ENCODE peak calls at places on chromosomes 11 and 22, in five cellular contexts. One of them, this sample, is unnamed. For H3K4me1, the result is how much of the 10 kb centered on the place peaks cover.

GRCh38 chr22:35349704-35350538 is 31.0 kb upstream of the HMOX1 start:
- DNase-seq in PC-9: no peak
- DNase-seq in neuronal stem cell: no peak
- DNase-seq in left lung: peak
- DNase-seq in heart left ventricle: no peak
- DNase-seq in this sample: peak

GRCh38 chr11:76591416-76591815 is 79.1 kb downstream of the LRRC32 start:
- DNase-seq in PC-9: no peak
- DNase-seq in neuronal stem cell: no peak
- DNase-seq in left lung: no peak
- DNase-seq in heart left ventricle: no peak
- DNase-seq in this sample: no peak

GRCh38 chr11:77180346-77180745 is 52.3 kb downstream of the MYO7A start:
- DNase-seq in PC-9: no peak
- DNase-seq in neuronal stem cell: no peak
- DNase-seq in left lung: no peak
- DNase-seq in heart left ventricle: no peak
- DNase-seq in this sample: no peak

GRCh38 chr11:134980819-134981710 is 569.0 kb upstream of the B3GAT1 start:
- DNase-seq in PC-9: no peak
- DNase-seq in neuronal stem cell: no peak
- DNase-seq in left lung: no peak
- DNase-seq in heart left ventricle: no peak
- DNase-seq in this sample: no peak

GRCh38 chr11:35151241-35151640 is 12.3 kb downstream of the CD44 start:
- DNase-seq in PC-9: no peak
- DNase-seq in neuronal stem cell: no peak
- DNase-seq in left lung: no peak
- DNase-seq in heart left ventricle: no peak
- DNase-seq in this sample: no peak

GRCh38 chr22:44247923-44248892 is 64.5 kb downstream of the SHISAL1 start:
- DNase-seq in PC-9: no peak
- DNase-seq in neuronal stem cell: no peak
- DNase-seq in left lung: no peak
- DNase-seq in heart left ventricle: no peak
- DNase-seq in this sample: no peak

GRCh38 chr11:43830928-43831440 is 49.6 kb upstream of the ALKBH3 start:
- DNase-seq in PC-9: peak
- DNase-seq in neuronal stem cell: peak
- DNase-seq in left lung: peak
- DNase-seq in heart left ventricle: no peak
- DNase-seq in this sample: no peak

GRCh38 chr11:13940611-13941256 is 21.8 kb upstream of the SPON1 start:
- DNase-seq in PC-9: no peak
- DNase-seq in neuronal stem cell: no peak
- DNase-seq in left lung: no peak
- DNase-seq in heart left ventricle: no peak
- DNase-seq in this sample: no peak

GRCh38 chr11:132655187-132655855 is 877.0 kb downstream of the OPCML start:
- DNase-seq in PC-9: no peak
- DNase-seq in neuronal stem cell: no peak
- DNase-seq in left lung: no peak
- DNase-seq in heart left ventricle: no peak
- DNase-seq in this sample: no peak

GRCh38 chr11:33703234-33703633 is 2.6 kb upstream of the C11orf91 start:
- DNase-seq in PC-9: no peak
- DNase-seq in neuronal stem cell: no peak
- DNase-seq in left lung: no peak
- DNase-seq in heart left ventricle: no peak
- DNase-seq in this sample: no peak

GRCh38 chr11:77127969-77128691 is at the start of gene MYO7A:
- DNase-seq in PC-9: peak
- DNase-seq in neuronal stem cell: peak
- DNase-seq in left lung: peak
- DNase-seq in heart left ventricle: peak
- DNase-seq in this sample: peak

GRCh38 chr22:24948356-24949202 is 2.1 kb upstream of the LHFPL7 start:
- DNase-seq in PC-9: no peak
- DNase-seq in neuronal stem cell: no peak
- DNase-seq in left lung: no peak
- DNase-seq in heart left ventricle: no peak
- DNase-seq in this sample: no peak

GRCh38 chr22:21623402-21623970 is 6.3 kb downstream of the YDJC start:
- DNase-seq in PC-9: no peak
- DNase-seq in neuronal stem cell: no peak
- DNase-seq in left lung: no peak
- DNase-seq in heart left ventricle: no peak
- DNase-seq in this sample: peak

GRCh38 chr11:19929147-19929546 is 216.5 kb downstream of the NAV2 start:
- DNase-seq in PC-9: no peak
- DNase-seq in neuronal stem cell: no peak
- DNase-seq in left lung: no peak
- DNase-seq in heart left ventricle: no peak
- DNase-seq in this sample: no peak
- H3K4me1 ChIP-seq in PC-9: under half
- H3K4me1 ChIP-seq in neuronal stem cell: under half
- H3K4me1 ChIP-seq in left lung: under half
- H3K4me1 ChIP-seq in heart left ventricle: under half
- H3K4me1 ChIP-seq in this sample: under half

DNA sequence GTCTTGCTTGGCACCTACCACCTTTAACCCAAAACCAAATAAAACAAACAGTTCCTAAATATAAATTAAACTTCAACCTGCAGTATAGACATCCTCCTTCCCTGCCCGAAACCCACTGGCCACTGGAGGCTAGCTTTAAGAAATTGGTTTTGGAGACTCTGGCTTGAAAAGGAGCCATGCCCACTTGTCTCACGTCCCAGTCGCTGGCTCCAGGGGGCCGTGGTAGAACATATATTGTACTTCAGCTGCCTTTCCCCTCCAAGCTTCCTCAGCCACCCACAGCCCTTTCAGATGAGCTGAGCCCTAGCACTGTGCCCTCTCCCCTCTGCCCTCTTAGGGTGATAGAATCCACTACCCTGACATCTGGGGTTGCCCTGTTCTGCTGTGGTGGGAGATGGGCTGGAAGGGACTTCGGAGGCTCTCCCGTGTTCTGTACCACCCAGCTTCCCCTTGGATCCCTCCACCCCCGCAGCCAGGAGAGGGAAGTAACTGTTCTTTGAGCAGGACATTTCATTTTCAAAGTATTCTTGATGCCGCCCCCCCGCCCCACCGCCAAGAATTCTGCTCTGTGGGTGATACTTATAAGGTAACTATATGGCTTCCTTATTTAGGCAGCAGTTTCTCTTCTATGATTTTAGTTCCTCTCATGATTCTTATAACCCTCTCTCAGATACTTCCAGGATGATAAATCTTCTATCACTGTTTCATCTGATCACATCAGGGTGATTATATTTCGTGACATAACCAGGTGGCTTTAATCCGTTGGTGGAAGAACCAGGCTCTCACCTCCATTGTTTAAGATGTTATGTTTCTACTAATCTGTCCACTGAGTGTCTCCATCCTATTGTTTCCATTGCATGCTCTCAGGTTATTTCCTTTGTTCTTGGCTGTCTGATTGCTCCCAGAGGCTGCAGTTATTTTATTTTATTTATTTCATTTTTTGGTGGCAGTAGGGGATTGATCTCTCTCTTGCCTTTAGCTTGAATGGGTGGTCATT is 24.0 kb downstream of the ZBTB16 start:
- DNase-seq in PC-9: no peak
- DNase-seq in neuronal stem cell: no peak
- DNase-seq in left lung: no peak
- DNase-seq in heart left ventricle: no peak
- DNase-seq in this sample: no peak
- H3K4me1 ChIP-seq in PC-9: under half
- H3K4me1 ChIP-seq in neuronal stem cell: under half
- H3K4me1 ChIP-seq in left lung: half or more
- H3K4me1 ChIP-seq in heart left ventricle: half or more
- H3K4me1 ChIP-seq in this sample: under half

GRCh38 chr11:78418584-78419211 is 1.1 kb upstream of the GAB2 start:
- DNase-seq in PC-9: no peak
- DNase-seq in neuronal stem cell: no peak
- DNase-seq in left lung: no peak
- DNase-seq in heart left ventricle: no peak
- DNase-seq in this sample: no peak
- H3K4me1 ChIP-seq in PC-9: under half
- H3K4me1 ChIP-seq in neuronal stem cell: under half
- H3K4me1 ChIP-seq in left lung: half or more
- H3K4me1 ChIP-seq in heart left ventricle: under half
- H3K4me1 ChIP-seq in this sample: under half

DNA sequence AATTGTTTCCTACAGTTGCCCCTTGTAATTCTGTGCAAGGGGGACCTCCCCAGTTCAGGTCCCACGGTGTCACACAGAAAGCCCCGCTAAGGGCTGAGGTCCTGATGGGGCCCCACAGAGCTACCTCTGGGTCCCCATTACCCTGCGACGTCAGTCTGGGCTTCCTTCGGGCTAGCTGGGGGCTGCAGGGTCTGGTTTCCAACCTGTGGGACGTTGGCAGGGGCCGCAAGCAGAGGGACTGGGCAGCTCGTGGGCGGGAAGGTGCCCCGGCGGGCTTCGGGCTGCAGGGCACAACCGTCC is 698 bp downstream of the SLC37A4 start:
- DNase-seq in PC-9: no peak
- DNase-seq in neuronal stem cell: no peak
- DNase-seq in left lung: no peak
- DNase-seq in heart left ventricle: no peak
- DNase-seq in this sample: no peak
- H3K4me1 ChIP-seq in PC-9: under half
- H3K4me1 ChIP-seq in neuronal stem cell: under half
- H3K4me1 ChIP-seq in left lung: under half
- H3K4me1 ChIP-seq in heart left ventricle: under half
- H3K4me1 ChIP-seq in this sample: under half

DNA sequence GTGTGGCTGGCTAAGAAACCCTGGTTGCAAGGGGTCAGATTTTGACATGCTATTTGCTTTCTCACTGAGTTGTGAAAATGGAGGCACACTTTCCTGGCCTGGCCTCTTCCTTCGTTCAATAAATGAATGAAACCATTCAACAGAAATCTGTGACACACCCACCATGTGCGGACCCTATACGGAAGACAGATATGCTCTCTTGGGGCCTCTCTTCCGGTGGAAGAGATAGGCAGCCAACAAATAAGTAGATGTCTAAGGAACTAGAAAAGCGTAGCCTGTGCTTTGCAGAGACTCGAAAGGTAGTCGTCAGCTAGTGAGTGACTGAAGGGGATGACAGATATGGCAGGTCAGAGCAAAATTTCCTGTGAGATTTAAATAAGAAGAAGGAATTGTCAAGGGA is 5.3 kb downstream of the KCNQ1OT1 start:
- DNase-seq in PC-9: no peak
- DNase-seq in neuronal stem cell: no peak
- DNase-seq in left lung: no peak
- DNase-seq in heart left ventricle: no peak
- DNase-seq in this sample: no peak
- H3K4me1 ChIP-seq in PC-9: under half
- H3K4me1 ChIP-seq in neuronal stem cell: under half
- H3K4me1 ChIP-seq in left lung: under half
- H3K4me1 ChIP-seq in heart left ventricle: half or more
- H3K4me1 ChIP-seq in this sample: under half

GRCh38 chr11:83020942-83021779 is 50.5 kb downstream of the RAB30 start:
- DNase-seq in PC-9: no peak
- DNase-seq in neuronal stem cell: no peak
- DNase-seq in left lung: no peak
- DNase-seq in heart left ventricle: no peak
- DNase-seq in this sample: no peak
- H3K4me1 ChIP-seq in PC-9: under half
- H3K4me1 ChIP-seq in neuronal stem cell: under half
- H3K4me1 ChIP-seq in left lung: under half
- H3K4me1 ChIP-seq in heart left ventricle: under half
- H3K4me1 ChIP-seq in this sample: under half

GRCh38 chr11:12088047-12088481 is 22.3 kb upstream of the MICAL2 start:
- DNase-seq in PC-9: peak
- DNase-seq in neuronal stem cell: no peak
- DNase-seq in left lung: no peak
- DNase-seq in heart left ventricle: peak
- DNase-seq in this sample: peak
- H3K4me1 ChIP-seq in PC-9: half or more
- H3K4me1 ChIP-seq in neuronal stem cell: under half
- H3K4me1 ChIP-seq in left lung: half or more
- H3K4me1 ChIP-seq in heart left ventricle: half or more
- H3K4me1 ChIP-seq in this sample: half or more

DNA sequence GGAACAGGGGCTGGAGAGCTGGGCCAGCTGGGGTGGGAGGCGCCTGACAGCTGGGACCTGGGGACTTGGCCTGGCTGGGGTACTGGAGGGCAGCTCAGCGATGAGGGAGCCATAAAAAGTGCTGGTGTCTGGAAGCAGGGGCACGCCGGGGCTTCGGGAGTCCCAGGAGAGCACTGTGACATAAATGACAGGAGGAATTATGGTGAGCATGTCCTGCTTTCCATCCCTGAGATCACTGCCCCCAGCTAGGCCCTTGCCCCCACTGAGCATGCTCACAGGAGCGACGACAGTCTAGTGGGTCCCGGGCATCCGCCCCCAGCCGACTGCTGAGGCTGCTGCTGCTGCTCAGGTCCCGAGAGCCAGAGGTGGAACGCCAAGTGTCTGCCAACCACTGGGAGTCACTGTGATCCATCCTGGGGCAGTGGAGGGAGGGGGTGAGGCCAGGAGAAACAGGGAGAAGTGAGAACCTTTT is 6.2 kb downstream of the ROBO4 start:
- DNase-seq in PC-9: no peak
- DNase-seq in neuronal stem cell: no peak
- DNase-seq in left lung: no peak
- DNase-seq in heart left ventricle: peak
- DNase-seq in this sample: no peak
- H3K4me1 ChIP-seq in PC-9: under half
- H3K4me1 ChIP-seq in neuronal stem cell: under half
- H3K4me1 ChIP-seq in left lung: under half
- H3K4me1 ChIP-seq in heart left ventricle: half or more
- H3K4me1 ChIP-seq in this sample: under half

GRCh38 chr11:21769188-21769587 is 423.7 kb upstream of the ANO5 start:
- DNase-seq in PC-9: no peak
- DNase-seq in neuronal stem cell: no peak
- DNase-seq in left lung: no peak
- DNase-seq in heart left ventricle: no peak
- DNase-seq in this sample: no peak
- H3K4me1 ChIP-seq in PC-9: under half
- H3K4me1 ChIP-seq in neuronal stem cell: under half
- H3K4me1 ChIP-seq in left lung: under half
- H3K4me1 ChIP-seq in heart left ventricle: under half
- H3K4me1 ChIP-seq in this sample: under half

This sample was measured in testis.